ENCODE peak calls at places on chromosome 1, in nine cellular contexts. O is NCI-H1105; X is IMR-90; M is progenitor cell of endocrine pancreas; E is Calu3; T is stimulated activated CD4-positive, alpha-beta T cell treated with anti-CD3 and anti-CD28 coated beads, TNF-alpha, amount 100 ng/mL, for 4 hours; G is heart right ventricle; Y is AG04449; D is activated CD4-positive, CD25-positive, alpha-beta regulatory T cell treated with anti-CD3 and anti-CD28 coated beads, Interleukin-2, amount 50 U/mL, for 16 hours. U is an unnamed sample.
A peak's percentile ranks its signal among the peaks of the same experiment; 100 is the strongest.

GRCh38 chr1:113453771-113454083 is 63.4 kb downstream of the MAGI3 start:
- DNase-seq in O (peak; percentile 42), X (peak; percentile 15), M (no peak), E (no peak), T (no peak), G (no peak), Y (no peak), D (no peak), U (no peak)

GRCh38 chr1:150789396-150789795 is 18.7 kb downstream of the CTSK start:
- DNase-seq in O (no peak), X (no peak), M (no peak), E (peak; percentile 21), T (no peak), G (no peak), Y (no peak), D (no peak), U (no peak)

GRCh38 chr1:166069390-166069789 is 97.4 kb downstream of the FAM78B start:
- DNase-seq in O (no peak), X (no peak), M (peak; percentile 26), E (no peak), T (no peak), G (no peak), Y (no peak), D (no peak), U (peak; percentile 1)

GRCh38 chr1:10152709-10153284 is 57.6 kb upstream of the KIF1B start:
- DNase-seq in O (peak; percentile 13), X (peak; percentile 48), M (no peak), E (peak; percentile 53), T (peak; percentile 1), G (peak; percentile 18), Y (no peak), D (no peak), U (peak; percentile 67)

GRCh38 chr1:3730556-3731247 is 21.5 kb upstream of the CCDC27 start:
- DNase-seq in O (no peak), X (no peak), M (no peak), E (no peak), T (no peak), G (peak; percentile 8), Y (no peak), D (no peak), U (no peak)

GRCh38 chr1:221949996-221950395 is 208.1 kb upstream of the DUSP10 start:
- DNase-seq in O (no peak), X (no peak), M (no peak), E (no peak), T (no peak), G (no peak), Y (no peak), D (no peak), U (no peak)

GRCh38 chr1:21567241-21568005 is 58.2 kb downstream of the ALPL start:
- DNase-seq in O (no peak), X (peak; percentile 92), M (no peak), E (no peak), T (no peak), G (no peak), Y (peak; percentile 60), D (no peak), U (peak; percentile 39)

GRCh38 chr1:23931481-23931880 is 18.3 kb upstream of the CNR2 start:
- DNase-seq in O (no peak), X (no peak), M (no peak), E (no peak), T (no peak), G (no peak), Y (no peak), D (no peak), U (no peak)

GRCh38 chr1:234611799-234612351 is 1.9 kb upstream of the IRF2BP2 start:
- DNase-seq in O (no peak), X (no peak), M (no peak), E (peak; percentile 58), T (no peak), G (peak; percentile 34), Y (no peak), D (no peak), U (no peak)

GRCh38 chr1:170063109-170063826 is 11.2 kb downstream of the KIFAP3 start:
- DNase-seq in O (no peak), X (peak; percentile 26), M (no peak), E (peak; percentile 41), T (no peak), G (no peak), Y (no peak), D (no peak), U (peak; percentile 8)

GRCh38 chr1:12094180-12094579 is 31.1 kb downstream of the TNFRSF8 start:
- DNase-seq in O (no peak), X (no peak), M (no peak), E (no peak), T (no peak), G (no peak), Y (no peak), D (no peak), U (no peak)

GRCh38 chr1:214895226-214895625 is 187.3 kb upstream of the KCNK2 start:
- DNase-seq in O (no peak), X (no peak), M (no peak), E (no peak), T (no peak), G (no peak), Y (no peak), D (no peak), U (no peak)

GRCh38 chr1:89957063-89957462 is 37.8 kb upstream of the ZNF326 start:
- DNase-seq in O (no peak), X (no peak), M (no peak), E (no peak), T (no peak), G (no peak), Y (no peak), D (no peak), U (no peak)

GRCh38 chr1:25083481-25084345 is 148.6 kb downstream of the SYF2 start:
- DNase-seq in O (no peak), X (no peak), M (no peak), E (no peak), T (no peak), G (no peak), Y (no peak), D (no peak), U (no peak)

GRCh38 chr1:198156111-198156744 is 570 bp upstream of the NEK7 start:
- DNase-seq in O (peak; percentile 18), X (peak; percentile 66), M (peak; percentile 35), E (peak; percentile 89), T (peak; percentile 46), G (peak; percentile 28), Y (peak; percentile 55), D (peak; percentile 51), U (peak; percentile 85)

GRCh38 chr1:20445956-20446355 is 40.1 kb downstream of the CAMK2N1 start:
- DNase-seq in O (no peak), X (no peak), M (no peak), E (no peak), T (no peak), G (no peak), Y (no peak), D (no peak), U (no peak)

GRCh38 chr1:78419309-78419708 is 71.5 kb upstream of the PTGFR start:
- DNase-seq in O (no peak), X (peak; percentile 5), M (no peak), E (no peak), T (no peak), G (no peak), Y (peak; percentile 71), D (no peak), U (no peak)

U was measured in fibroblast of pulmonary artery.